ENCODE peak calls at places on chromosomes 3 and 15, in eight cellular contexts. N is NCI-H1092; H is HCT116; P is BE2C; M is HTR-8/SVneo; U is T follicular helper cell; W is DND-41; O is activated effector memory CD4-positive, alpha-beta T cell treated with anti-CD3 and anti-CD28 coated beads, Interleukin-2, amount 50 U/mL, for 16 hours. X is an unnamed sample.

GRCh38 chr3:56269755-56270154 is 198.5 kb downstream of the ERC2 start:
- DNase-seq in H (no peak), W (no peak), P (no peak), M (no peak), U (no peak), O (no peak), N (no peak), X (no peak)

GRCh38 chr3:114668099-114668498 is 374.3 kb downstream of the TIGIT start:
- DNase-seq in N (no peak), U (no peak), M (no peak), P (no peak), W (no peak), O (no peak), H (no peak), X (peak)

GRCh38 chr3:133424937-133425869 is 25.3 kb downstream of the BFSP2 start:
- DNase-seq in W (no peak), U (no peak), M (no peak), P (no peak), N (no peak), O (no peak), H (no peak), X (peak)

GRCh38 chr3:39166932-39167532 is 13.6 kb upstream of the CSRNP1 start:
- DNase-seq in P (no peak), O (no peak), W (no peak), U (no peak), M (no peak), N (no peak), H (no peak), X (no peak)

GRCh38 chr15:23484870-23485269 is 37.8 kb upstream of the GOLGA6L2 start:
- DNase-seq in H (no peak), W (no peak), P (no peak), N (no peak), U (no peak), O (no peak), M (no peak), X (no peak)

GRCh38 chr3:45646051-45646585 is 43.1 kb upstream of the SACM1L start:
- DNase-seq in M (no peak), N (no peak), H (no peak), W (no peak), O (no peak), U (no peak), P (no peak), X (no peak)

GRCh38 chr3:115148142-115148790 is 1.2 kb upstream of the ZBTB20 start:
- DNase-seq in P (no peak), O (no peak), M (no peak), H (no peak), N (no peak), U (no peak), W (no peak), X (no peak)

GRCh38 chr3:62332771-62333381 is 40.5 kb downstream of the FEZF2 start:
- DNase-seq in M (no peak), H (peak), W (no peak), P (peak), U (no peak), O (no peak), N (no peak), X (peak)

GRCh38 chr15:84702961-84703482 is 12.9 kb downstream of the SEC11A start:
- DNase-seq in H (no peak), U (no peak), W (no peak), M (no peak), P (no peak), N (no peak), O (no peak), X (no peak)

GRCh38 chr3:128971421-128971820 is 22.5 kb downstream of the CFAP92 start:
- DNase-seq in O (no peak), U (no peak), N (peak), H (no peak), W (no peak), P (no peak), M (no peak), X (no peak)

GRCh38 chr3:71237661-71238060 is 345.9 kb downstream of the FOXP1 start:
- DNase-seq in N (no peak), M (no peak), U (no peak), W (no peak), P (no peak), O (no peak), H (no peak), X (no peak)

GRCh38 chr3:111547645-111548044 is 5.6 kb downstream of the CD96 start:
- DNase-seq in M (no peak), P (no peak), H (no peak), W (peak), O (peak), U (peak), N (no peak), X (peak)

GRCh38 chr15:65326109-65326508 is 21.6 kb downstream of the RNU5B-1 start:
- DNase-seq in P (peak), H (no peak), M (no peak), W (no peak), N (no peak), O (no peak), U (no peak), X (no peak)

GRCh38 chr15:79089890-79090486 is 592 bp downstream of the RASGRF1 start:
- DNase-seq in U (no peak), M (no peak), P (no peak), W (no peak), O (no peak), N (no peak), H (no peak), X (no peak)

GRCh38 chr3:159818399-159818798 is 170.2 kb upstream of the IL12A start:
- DNase-seq in O (no peak), M (no peak), W (no peak), H (no peak), P (peak), N (no peak), U (no peak), X (no peak)

GRCh38 chr15:53811530-53811929 is 52.1 kb upstream of the WDR72 start:
- DNase-seq in U (no peak), W (no peak), M (no peak), P (no peak), N (no peak), H (peak), O (no peak), X (peak)

X was measured in GM12865.